ENCODE peak calls at places on chromosome 6, in nine cellular contexts. O is activated T-helper 1 cell treated with anti-CD3 and anti-CD28 coated beads, Interleukin-12 subunit alpha, Interleukin-12 subunit beta, Interleukin-2, Interleukin-4 antibody, amounts not matched to agents 30 ng/mL and 10 ng/mL and 1 ng/mL, durations not matched to agents 14 hours and 24 hours and 36 hours; X is caudate nucleus; F is NCI-H510A; I is neural crest cell; V is Calu3; J is HL-60; S is NB4; Q is GM19239. C is an unnamed sample.

GRCh38 chr6:70849348-70850069 is 107.4 kb downstream of the B3GAT2 start:
- DNase-seq in Q (no peak), O (no peak), V (no peak), I (no peak), S (no peak), J (no peak), F (no peak), X (no peak), C (no peak)

GRCh38 chr6:155050311-155050710 is 55.2 kb downstream of the TIAM2 start:
- DNase-seq in F (no peak), S (no peak), X (no peak), Q (no peak), I (no peak), J (no peak), O (peak; percentile 44), V (no peak), C (no peak)

GRCh38 chr6:84150680-84151079 is 76.8 kb downstream of the CEP162 start:
- DNase-seq in V (no peak), I (no peak), S (peak; percentile 13), O (no peak), J (no peak), F (no peak), Q (no peak), X (no peak), C (no peak)

GRCh38 chr6:26019261-26019845 is 56.8 kb downstream of the TRIM38 start:
- DNase-seq in J (no peak), V (no peak), S (no peak), Q (no peak), X (no peak), I (no peak), O (no peak), F (no peak), C (no peak)

GRCh38 chr6:7721654-7722053 is 4.2 kb upstream of the BMP6 start:
- DNase-seq in V (no peak), O (no peak), F (no peak), I (no peak), J (no peak), S (peak; percentile 59), X (no peak), Q (no peak), C (no peak)

GRCh38 chr6:15073344-15073789 is 172.5 kb upstream of the JARID2 start:
- DNase-seq in I (no peak), X (no peak), V (peak; percentile 16), S (no peak), F (no peak), Q (no peak), J (no peak), O (no peak), C (no peak)

GRCh38 chr6:1335367-1336037 is 23.6 kb downstream of the FOXQ1 start:
- DNase-seq in S (peak; percentile 94), X (no peak), I (no peak), F (no peak), V (peak; percentile 82), J (peak; percentile 55), Q (no peak), O (no peak), C (no peak)

GRCh38 chr6:21321076-21321475 is 272.5 kb upstream of the SOX4 start:
- DNase-seq in S (no peak), I (no peak), F (no peak), X (no peak), O (no peak), V (no peak), J (no peak), Q (no peak), C (no peak)

GRCh38 chr6:154386848-154387717 is 30.5 kb upstream of the IPCEF1 start:
- DNase-seq in O (no peak), V (no peak), Q (no peak), I (no peak), F (no peak), X (no peak), J (no peak), S (no peak), C (no peak)

GRCh38 chr6:147192278-147192911 is 11.8 kb upstream of the STXBP5 start:
- DNase-seq in F (no peak), J (no peak), O (no peak), V (no peak), Q (no peak), I (no peak), S (no peak), X (no peak), C (no peak)

GRCh38 chr6:129472239-129472638 is 237.7 kb downstream of the ARHGAP18 start:
- DNase-seq in V (no peak), O (no peak), J (no peak), F (no peak), I (no peak), X (no peak), S (no peak), Q (no peak), C (no peak)

GRCh38 chr6:25232478-25232877 is 46.7 kb upstream of the CARMIL1 start:
- DNase-seq in V (no peak), Q (no peak), I (no peak), X (no peak), S (no peak), F (no peak), O (no peak), J (no peak), C (no peak)

GRCh38 chr6:31619805-31620585 is 520 bp upstream of the PRRC2A start:
- DNase-seq in O (peak; percentile 98), I (peak; percentile 91), J (peak; percentile 99), S (peak; percentile 100), X (peak; percentile 97), F (peak; percentile 99), Q (peak; percentile 85), V (peak; percentile 100), C (peak; percentile 98)

GRCh38 chr6:16822529-16822928 is 61.3 kb upstream of the ATXN1 start:
- DNase-seq in X (no peak), I (no peak), Q (no peak), V (no peak), O (no peak), F (no peak), J (no peak), S (no peak), C (no peak)

GRCh38 chr6:98641929-98642328 is 192.4 kb upstream of the POU3F2 start:
- DNase-seq in Q (no peak), I (peak; percentile 36), F (no peak), O (no peak), J (no peak), V (peak; percentile 2), S (no peak), X (no peak), C (no peak)

C was measured in CMK.